ENCODE peak calls at places on chromosomes 5 and 9, in five cellular contexts. One of them, this sample, is unnamed.

GRCh38 chr5:117667105-117667504 is 1092.5 kb upstream of the SEMA6A start:
- DNase-seq in HepG2: no peak
- DNase-seq in GM12878: no peak
- DNase-seq in K562: no peak
- DNase-seq in SK-N-SH: no peak
- DNase-seq in this sample: no peak

GRCh38 chr5:169450464-169450863 is 133.1 kb upstream of the SPDL1 start:
- DNase-seq in GM12878: no peak
- DNase-seq in HepG2: no peak
- DNase-seq in SK-N-SH: no peak
- DNase-seq in K562: no peak
- DNase-seq in this sample: no peak

GRCh38 chr5:50711280-50711679 is 44.8 kb downstream of the PARP8 start:
- DNase-seq in GM12878: peak
- DNase-seq in K562: no peak
- DNase-seq in HepG2: no peak
- DNase-seq in SK-N-SH: peak
- DNase-seq in this sample: no peak

GRCh38 chr5:60959156-60959555 is 14.2 kb downstream of the NDUFAF2 start:
- DNase-seq in HepG2: no peak
- DNase-seq in GM12878: no peak
- DNase-seq in K562: no peak
- DNase-seq in SK-N-SH: peak
- DNase-seq in this sample: no peak

GRCh38 chr5:17079562-17079961 is 137.9 kb upstream of the BASP1 start:
- DNase-seq in K562: no peak
- DNase-seq in SK-N-SH: no peak
- DNase-seq in GM12878: no peak
- DNase-seq in HepG2: no peak
- DNase-seq in this sample: no peak

GRCh38 chr5:62466228-62466627 is 53.7 kb downstream of the IPO11 start:
- DNase-seq in HepG2: no peak
- DNase-seq in K562: no peak
- DNase-seq in SK-N-SH: no peak
- DNase-seq in GM12878: no peak
- DNase-seq in this sample: no peak

GRCh38 chr5:39765381-39765780 is 340.6 kb upstream of the DAB2 start:
- DNase-seq in HepG2: no peak
- DNase-seq in SK-N-SH: no peak
- DNase-seq in K562: no peak
- DNase-seq in GM12878: no peak
- DNase-seq in this sample: no peak

GRCh38 chr5:149358294-149358651 is 427 bp downstream of the PCYOX1L start:
- DNase-seq in K562: no peak
- DNase-seq in SK-N-SH: peak
- DNase-seq in HepG2: no peak
- DNase-seq in GM12878: no peak
- DNase-seq in this sample: no peak

GRCh38 chr9:121267689-121268597 is at the start of gene GSN:
- DNase-seq in SK-N-SH: peak
- DNase-seq in K562: peak
- DNase-seq in HepG2: peak
- DNase-seq in GM12878: no peak
- DNase-seq in this sample: no peak

GRCh38 chr5:91024160-91024559 is 359.0 kb downstream of the ARRDC3 start:
- DNase-seq in GM12878: no peak
- DNase-seq in K562: no peak
- DNase-seq in HepG2: no peak
- DNase-seq in SK-N-SH: no peak
- DNase-seq in this sample: no peak

GRCh38 chr5:77957931-77958476 is 181.9 kb upstream of the TBCA start:
- DNase-seq in HepG2: no peak
- DNase-seq in GM12878: no peak
- DNase-seq in K562: no peak
- DNase-seq in SK-N-SH: no peak
- DNase-seq in this sample: peak

GRCh38 chr5:167534131-167534530 is 757.3 kb upstream of the WWC1 start:
- DNase-seq in GM12878: no peak
- DNase-seq in SK-N-SH: no peak
- DNase-seq in HepG2: no peak
- DNase-seq in K562: no peak
- DNase-seq in this sample: no peak

GRCh38 chr5:13250450-13251291 is 693.8 kb downstream of the DNAH5 start:
- DNase-seq in SK-N-SH: peak
- DNase-seq in HepG2: peak
- DNase-seq in K562: peak
- DNase-seq in GM12878: no peak
- DNase-seq in this sample: no peak

GRCh38 chr9:82488319-82488701 is 499.7 kb downstream of the SPATA31D1 start:
- DNase-seq in HepG2: no peak
- DNase-seq in GM12878: no peak
- DNase-seq in K562: no peak
- DNase-seq in SK-N-SH: peak
- DNase-seq in this sample: no peak

DNA sequence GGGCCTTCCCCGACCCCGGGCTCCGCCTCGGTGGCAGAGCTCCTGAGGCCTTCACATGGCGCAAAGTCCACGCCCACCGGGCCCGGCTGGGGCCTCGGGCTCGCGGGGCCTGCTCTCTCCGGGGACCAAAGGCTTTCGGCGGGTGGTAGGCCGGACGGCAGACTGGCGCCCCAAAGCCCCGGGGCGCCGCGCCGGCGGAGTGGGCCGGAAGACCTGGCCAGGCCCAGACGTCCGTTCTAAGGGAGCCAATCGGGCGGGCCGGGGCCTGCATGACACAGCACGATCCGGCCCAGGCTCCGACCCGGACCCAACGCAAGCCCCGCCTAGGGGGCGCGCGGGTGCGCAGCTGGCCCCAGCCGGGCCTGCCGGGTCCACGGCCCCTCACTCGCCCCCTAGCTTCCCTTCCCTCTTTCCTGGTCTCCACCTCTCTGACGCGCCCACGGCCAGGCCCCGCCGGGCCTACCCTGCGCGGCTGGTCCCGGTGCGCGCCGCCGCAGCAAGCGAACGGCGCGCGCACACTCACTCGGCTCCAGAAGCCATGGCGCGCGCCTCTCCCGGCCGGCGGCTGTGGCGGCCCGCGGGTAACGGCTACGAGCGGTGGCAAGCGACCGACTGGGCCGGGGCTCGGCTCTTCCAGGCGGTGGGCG is 488 bp downstream of the VCP start:
- DNase-seq in SK-N-SH: peak
- DNase-seq in K562: peak
- DNase-seq in HepG2: peak
- DNase-seq in GM12878: no peak
- DNase-seq in this sample: peak
- TF ChIP-seq POLR2AphosphoS5 in SK-N-SH: no peak
- TF ChIP-seq POLR2AphosphoS5 in K562: no peak
- TF ChIP-seq POLR2AphosphoS5 in HepG2: peak
- TF ChIP-seq POLR2AphosphoS5 in GM12878: peak
- TF ChIP-seq POLR2AphosphoS5 in this sample: peak

GRCh38 chr9:111433082-111433481 is 51.1 kb downstream of the ECPAS start:
- DNase-seq in HepG2: no peak
- DNase-seq in GM12878: no peak
- DNase-seq in SK-N-SH: no peak
- DNase-seq in K562: no peak
- DNase-seq in this sample: no peak

GRCh38 chr9:111442360-111443027 is 41.7 kb downstream of the ECPAS start:
- DNase-seq in GM12878: no peak
- DNase-seq in HepG2: no peak
- DNase-seq in K562: no peak
- DNase-seq in SK-N-SH: no peak
- DNase-seq in this sample: no peak

GRCh38 chr9:111443454-111443853 is 40.7 kb downstream of the ECPAS start:
- DNase-seq in GM12878: no peak
- DNase-seq in K562: no peak
- DNase-seq in SK-N-SH: no peak
- DNase-seq in HepG2: no peak
- DNase-seq in this sample: no peak

GRCh38 chr9:111440226-111440625 is 44.0 kb downstream of the ECPAS start:
- DNase-seq in SK-N-SH: no peak
- DNase-seq in HepG2: no peak
- DNase-seq in GM12878: no peak
- DNase-seq in K562: no peak
- DNase-seq in this sample: no peak

GRCh38 chr9:111438576-111439235 is 45.5 kb downstream of the ECPAS start:
- DNase-seq in GM12878: no peak
- DNase-seq in K562: no peak
- DNase-seq in SK-N-SH: no peak
- DNase-seq in HepG2: no peak
- DNase-seq in this sample: no peak
- TF ChIP-seq CHD2 in GM12878: no peak
- TF ChIP-seq CHD2 in K562: no peak
- TF ChIP-seq CHD2 in SK-N-SH: no peak
- TF ChIP-seq CHD2 in HepG2: no peak
- TF ChIP-seq CHD2 in this sample: no peak

GRCh38 chr5:59390989-59391388 is 502.5 kb downstream of the PDE4D start:
- DNase-seq in HepG2: no peak
- DNase-seq in K562: no peak
- DNase-seq in SK-N-SH: no peak
- DNase-seq in GM12878: no peak
- DNase-seq in this sample: no peak
- TF ChIP-seq POLR2AphosphoS5 in HepG2: no peak
- TF ChIP-seq POLR2AphosphoS5 in K562: no peak
- TF ChIP-seq POLR2AphosphoS5 in SK-N-SH: no peak
- TF ChIP-seq POLR2AphosphoS5 in GM12878: no peak
- TF ChIP-seq POLR2AphosphoS5 in this sample: no peak

GRCh38 chr9:136551401-136552116 is 5.7 kb upstream of the NOTCH1 start:
- DNase-seq in GM12878: no peak
- DNase-seq in HepG2: no peak
- DNase-seq in SK-N-SH: no peak
- DNase-seq in K562: peak
- DNase-seq in this sample: peak
- TF ChIP-seq CHD2 in GM12878: no peak
- TF ChIP-seq CHD2 in HepG2: no peak
- TF ChIP-seq CHD2 in SK-N-SH: no peak
- TF ChIP-seq CHD2 in K562: no peak
- TF ChIP-seq CHD2 in this sample: no peak

DNA sequence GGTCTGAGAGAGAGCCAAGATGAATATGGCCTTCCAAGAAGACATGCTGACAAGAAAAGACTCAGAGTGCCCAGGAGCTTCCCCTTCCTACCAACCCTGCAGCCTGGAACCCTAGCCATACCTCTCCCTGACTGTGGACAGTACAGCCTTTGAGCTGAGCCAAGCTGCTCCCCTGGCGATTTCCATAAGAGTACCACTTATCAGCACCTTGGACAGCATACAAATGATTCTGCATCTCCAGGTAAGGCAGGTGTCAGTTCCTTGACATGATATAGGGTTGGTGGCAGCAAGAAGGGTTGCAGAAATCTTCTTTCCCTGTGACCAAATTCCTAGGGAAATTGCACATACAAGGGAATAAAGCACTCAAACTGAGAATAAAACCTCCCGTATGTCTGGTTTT is 58.3 kb downstream of the MFAP3 start:
- DNase-seq in HepG2: peak
- DNase-seq in K562: no peak
- DNase-seq in GM12878: no peak
- DNase-seq in SK-N-SH: no peak
- DNase-seq in this sample: no peak
- TF ChIP-seq POLR2AphosphoS5 in HepG2: no peak
- TF ChIP-seq POLR2AphosphoS5 in K562: no peak
- TF ChIP-seq POLR2AphosphoS5 in GM12878: no peak
- TF ChIP-seq POLR2AphosphoS5 in SK-N-SH: no peak
- TF ChIP-seq POLR2AphosphoS5 in this sample: no peak

GRCh38 chr5:10702911-10703491 is 58.0 kb downstream of the DAP start:
- DNase-seq in SK-N-SH: no peak
- DNase-seq in HepG2: no peak
- DNase-seq in GM12878: no peak
- DNase-seq in K562: peak
- DNase-seq in this sample: no peak
- TF ChIP-seq CHD2 in SK-N-SH: no peak
- TF ChIP-seq CHD2 in HepG2: no peak
- TF ChIP-seq CHD2 in GM12878: no peak
- TF ChIP-seq CHD2 in K562: no peak
- TF ChIP-seq CHD2 in this sample: no peak

GRCh38 chr5:96235008-96235910 is 197.8 kb downstream of the PCSK1 start:
- DNase-seq in K562: no peak
- DNase-seq in HepG2: no peak
- DNase-seq in SK-N-SH: no peak
- DNase-seq in GM12878: no peak
- DNase-seq in this sample: no peak
- TF ChIP-seq POLR2AphosphoS5 in K562: no peak
- TF ChIP-seq POLR2AphosphoS5 in HepG2: no peak
- TF ChIP-seq POLR2AphosphoS5 in SK-N-SH: no peak
- TF ChIP-seq POLR2AphosphoS5 in GM12878: no peak
- TF ChIP-seq POLR2AphosphoS5 in this sample: no peak

GRCh38 chr5:131986161-131986912 is 25.1 kb downstream of the ACSL6 start:
- DNase-seq in SK-N-SH: no peak
- DNase-seq in K562: no peak
- DNase-seq in HepG2: no peak
- DNase-seq in GM12878: no peak
- DNase-seq in this sample: no peak
- TF ChIP-seq CHD2 in SK-N-SH: no peak
- TF ChIP-seq CHD2 in K562: no peak
- TF ChIP-seq CHD2 in HepG2: no peak
- TF ChIP-seq CHD2 in GM12878: no peak
- TF ChIP-seq CHD2 in this sample: no peak

This sample was measured in H1.